ENCODE peak calls at places on chromosome 3, in seven cellular contexts. One of them, this sample, is unnamed.

GRCh38 chr3:145785650-145786049 is 375.3 kb downstream of the PLOD2 start:
- DNase-seq in adrenal gland: no peak
- DNase-seq in HL-60: no peak
- DNase-seq in CD8-positive, alpha-beta T cell: no peak
- DNase-seq in CD4-positive, alpha-beta T cell: no peak
- DNase-seq in foreskin keratinocyte: no peak
- DNase-seq in GM06990: no peak
- DNase-seq in this sample: no peak

GRCh38 chr3:184604039-184604955 is 42.7 kb downstream of the EPHB3 start:
- DNase-seq in CD4-positive, alpha-beta T cell: no peak
- DNase-seq in foreskin keratinocyte: no peak
- DNase-seq in HL-60: no peak
- DNase-seq in GM06990: no peak
- DNase-seq in adrenal gland: no peak
- DNase-seq in CD8-positive, alpha-beta T cell: no peak
- DNase-seq in this sample: no peak

GRCh38 chr3:71380096-71380495 is 203.4 kb downstream of the FOXP1 start:
- DNase-seq in CD8-positive, alpha-beta T cell: no peak
- DNase-seq in foreskin keratinocyte: no peak
- DNase-seq in adrenal gland: no peak
- DNase-seq in CD4-positive, alpha-beta T cell: no peak
- DNase-seq in HL-60: no peak
- DNase-seq in GM06990: no peak
- DNase-seq in this sample: no peak

GRCh38 chr3:187696036-187696435 is 6.3 kb downstream of the RTP2 start:
- DNase-seq in HL-60: no peak
- DNase-seq in adrenal gland: no peak
- DNase-seq in GM06990: no peak
- DNase-seq in foreskin keratinocyte: no peak
- DNase-seq in CD8-positive, alpha-beta T cell: no peak
- DNase-seq in CD4-positive, alpha-beta T cell: no peak
- DNase-seq in this sample: no peak

GRCh38 chr3:11544413-11545181 is 99.1 kb downstream of the VGLL4 start:
- DNase-seq in HL-60: peak; percentile 38
- DNase-seq in adrenal gland: no peak
- DNase-seq in foreskin keratinocyte: no peak
- DNase-seq in CD4-positive, alpha-beta T cell: no peak
- DNase-seq in GM06990: no peak
- DNase-seq in CD8-positive, alpha-beta T cell: no peak
- DNase-seq in this sample: no peak

GRCh38 chr3:186949281-186949982 is 19.1 kb downstream of the ST6GAL1 start:
- DNase-seq in HL-60: no peak
- DNase-seq in CD8-positive, alpha-beta T cell: no peak
- DNase-seq in adrenal gland: no peak
- DNase-seq in GM06990: no peak
- DNase-seq in foreskin keratinocyte: peak; percentile 71
- DNase-seq in CD4-positive, alpha-beta T cell: no peak
- DNase-seq in this sample: no peak

GRCh38 chr3:155853214-155854146 is 747 bp downstream of the SLC33A1 start:
- DNase-seq in HL-60: peak; percentile 25
- DNase-seq in CD4-positive, alpha-beta T cell: peak; percentile 5
- DNase-seq in GM06990: no peak
- DNase-seq in adrenal gland: peak; percentile 42
- DNase-seq in CD8-positive, alpha-beta T cell: peak; percentile 7
- DNase-seq in foreskin keratinocyte: no peak
- DNase-seq in this sample: no peak

GRCh38 chr3:181689546-181689945 is 22.2 kb upstream of the SOX2 start:
- DNase-seq in foreskin keratinocyte: no peak
- DNase-seq in CD4-positive, alpha-beta T cell: no peak
- DNase-seq in CD8-positive, alpha-beta T cell: no peak
- DNase-seq in HL-60: no peak
- DNase-seq in GM06990: no peak
- DNase-seq in adrenal gland: no peak
- DNase-seq in this sample: no peak

GRCh38 chr3:168467085-168467714 is 371.5 kb upstream of the GOLIM4 start:
- DNase-seq in GM06990: peak; percentile 35
- DNase-seq in CD4-positive, alpha-beta T cell: no peak
- DNase-seq in CD8-positive, alpha-beta T cell: no peak
- DNase-seq in foreskin keratinocyte: peak; percentile 20
- DNase-seq in adrenal gland: no peak
- DNase-seq in HL-60: peak; percentile 1
- DNase-seq in this sample: no peak
- TF ChIP-seq CTCF in GM06990: peak; percentile 45
- TF ChIP-seq CTCF in CD4-positive, alpha-beta T cell: no peak
- TF ChIP-seq CTCF in CD8-positive, alpha-beta T cell: no peak
- TF ChIP-seq CTCF in foreskin keratinocyte: peak; percentile 61
- TF ChIP-seq CTCF in adrenal gland: no peak
- TF ChIP-seq CTCF in HL-60: no peak
- TF ChIP-seq CTCF in this sample: peak; percentile 59

DNA sequence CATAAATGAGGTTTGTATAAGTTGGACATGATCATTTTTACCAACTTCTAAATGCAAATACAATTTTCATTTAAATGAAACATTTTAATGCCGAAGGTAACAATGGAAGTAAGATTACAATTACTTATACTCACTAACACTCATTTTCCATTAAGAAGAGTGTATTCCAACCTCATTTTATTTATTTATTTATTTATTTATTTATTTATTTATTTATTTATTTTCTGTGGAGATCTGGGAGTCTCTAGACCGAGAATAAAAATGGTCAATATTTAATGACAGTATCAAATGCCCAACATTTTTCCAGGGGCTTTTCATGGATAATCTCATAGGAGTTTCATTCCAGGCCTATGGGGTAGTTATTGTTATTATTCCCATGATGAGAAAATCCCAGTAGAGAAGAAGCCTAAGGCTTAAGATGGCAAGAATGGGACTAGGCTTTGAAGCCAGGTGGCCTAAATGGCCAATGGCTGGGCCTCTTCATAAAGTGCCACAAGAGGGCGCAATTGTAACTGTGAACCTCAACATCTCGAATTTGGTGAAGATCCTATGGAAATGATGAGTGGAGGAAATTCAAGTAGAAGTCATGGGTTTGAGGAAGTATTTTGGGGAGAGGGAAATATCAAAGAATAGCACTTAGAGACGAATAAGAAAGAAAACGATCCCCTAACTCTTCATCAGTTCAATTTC is 21.3 kb downstream of the VGLL3 start:
- DNase-seq in CD8-positive, alpha-beta T cell: no peak
- DNase-seq in adrenal gland: peak; percentile 41
- DNase-seq in HL-60: peak; percentile 33
- DNase-seq in GM06990: no peak
- DNase-seq in foreskin keratinocyte: no peak
- DNase-seq in CD4-positive, alpha-beta T cell: no peak
- DNase-seq in this sample: no peak
- TF ChIP-seq CTCF in CD8-positive, alpha-beta T cell: no peak
- TF ChIP-seq CTCF in adrenal gland: peak; percentile 45
- TF ChIP-seq CTCF in HL-60: peak; percentile 65
- TF ChIP-seq CTCF in GM06990: peak; percentile 83
- TF ChIP-seq CTCF in foreskin keratinocyte: peak; percentile 80
- TF ChIP-seq CTCF in CD4-positive, alpha-beta T cell: no peak
- TF ChIP-seq CTCF in this sample: peak; percentile 46

GRCh38 chr3:173135059-173135458 is 6.0 kb downstream of the SPATA16 start:
- DNase-seq in adrenal gland: no peak
- DNase-seq in CD4-positive, alpha-beta T cell: no peak
- DNase-seq in CD8-positive, alpha-beta T cell: no peak
- DNase-seq in foreskin keratinocyte: no peak
- DNase-seq in HL-60: no peak
- DNase-seq in GM06990: no peak
- DNase-seq in this sample: no peak

GRCh38 chr3:173138031-173138430 is 3.0 kb downstream of the SPATA16 start:
- DNase-seq in adrenal gland: no peak
- DNase-seq in CD4-positive, alpha-beta T cell: no peak
- DNase-seq in foreskin keratinocyte: no peak
- DNase-seq in GM06990: no peak
- DNase-seq in HL-60: no peak
- DNase-seq in CD8-positive, alpha-beta T cell: no peak
- DNase-seq in this sample: no peak

GRCh38 chr3:173140986-173141385 is at the start of gene SPATA16:
- DNase-seq in HL-60: no peak
- DNase-seq in foreskin keratinocyte: no peak
- DNase-seq in adrenal gland: no peak
- DNase-seq in CD4-positive, alpha-beta T cell: no peak
- DNase-seq in CD8-positive, alpha-beta T cell: no peak
- DNase-seq in GM06990: peak; percentile 5
- DNase-seq in this sample: no peak
- TF ChIP-seq CTCF in HL-60: no peak
- TF ChIP-seq CTCF in foreskin keratinocyte: no peak
- TF ChIP-seq CTCF in adrenal gland: no peak
- TF ChIP-seq CTCF in CD4-positive, alpha-beta T cell: no peak
- TF ChIP-seq CTCF in CD8-positive, alpha-beta T cell: no peak
- TF ChIP-seq CTCF in GM06990: no peak
- TF ChIP-seq CTCF in this sample: no peak

GRCh38 chr3:150434263-150434662 is 26.2 kb downstream of the TSC22D2 start:
- DNase-seq in foreskin keratinocyte: no peak
- DNase-seq in CD8-positive, alpha-beta T cell: no peak
- DNase-seq in HL-60: no peak
- DNase-seq in GM06990: no peak
- DNase-seq in CD4-positive, alpha-beta T cell: no peak
- DNase-seq in adrenal gland: no peak
- DNase-seq in this sample: no peak

GRCh38 chr3:150443331-150443741 is 35.2 kb downstream of the TSC22D2 start:
- DNase-seq in CD4-positive, alpha-beta T cell: no peak
- DNase-seq in HL-60: no peak
- DNase-seq in foreskin keratinocyte: peak; percentile 55
- DNase-seq in CD8-positive, alpha-beta T cell: no peak
- DNase-seq in adrenal gland: no peak
- DNase-seq in GM06990: no peak
- DNase-seq in this sample: no peak

GRCh38 chr3:150436161-150436560 is 28.1 kb downstream of the TSC22D2 start:
- DNase-seq in foreskin keratinocyte: no peak
- DNase-seq in GM06990: no peak
- DNase-seq in CD4-positive, alpha-beta T cell: no peak
- DNase-seq in adrenal gland: no peak
- DNase-seq in CD8-positive, alpha-beta T cell: no peak
- DNase-seq in HL-60: no peak
- DNase-seq in this sample: no peak

GRCh38 chr3:150439657-150440056 is 31.6 kb downstream of the TSC22D2 start:
- DNase-seq in GM06990: no peak
- DNase-seq in adrenal gland: no peak
- DNase-seq in HL-60: no peak
- DNase-seq in CD8-positive, alpha-beta T cell: no peak
- DNase-seq in foreskin keratinocyte: no peak
- DNase-seq in CD4-positive, alpha-beta T cell: no peak
- DNase-seq in this sample: no peak
- TF ChIP-seq CTCF in GM06990: no peak
- TF ChIP-seq CTCF in adrenal gland: no peak
- TF ChIP-seq CTCF in HL-60: no peak
- TF ChIP-seq CTCF in CD8-positive, alpha-beta T cell: no peak
- TF ChIP-seq CTCF in foreskin keratinocyte: no peak
- TF ChIP-seq CTCF in CD4-positive, alpha-beta T cell: no peak
- TF ChIP-seq CTCF in this sample: no peak

DNA sequence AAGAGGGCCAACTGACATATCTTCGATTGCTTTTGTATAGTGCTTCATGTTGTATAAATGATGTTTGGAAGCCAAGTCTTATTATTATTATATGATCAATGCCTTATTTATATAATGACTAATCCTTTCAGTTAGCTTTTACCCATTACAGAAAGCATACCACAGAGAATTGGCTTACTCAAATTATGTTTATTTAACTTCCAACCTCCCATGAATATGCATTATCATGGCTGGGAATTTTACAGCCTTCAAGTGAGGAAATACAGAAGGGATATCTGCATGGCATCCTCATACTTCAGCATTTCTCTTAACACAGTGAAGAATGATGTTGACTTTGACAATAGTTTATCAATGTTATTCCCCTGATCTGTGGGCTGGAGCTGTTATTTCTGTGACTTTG is 225.9 kb upstream of the GAP43 start:
- DNase-seq in adrenal gland: no peak
- DNase-seq in CD4-positive, alpha-beta T cell: no peak
- DNase-seq in foreskin keratinocyte: no peak
- DNase-seq in HL-60: no peak
- DNase-seq in CD8-positive, alpha-beta T cell: no peak
- DNase-seq in GM06990: no peak
- DNase-seq in this sample: no peak
- TF ChIP-seq CTCF in adrenal gland: no peak
- TF ChIP-seq CTCF in CD4-positive, alpha-beta T cell: no peak
- TF ChIP-seq CTCF in foreskin keratinocyte: no peak
- TF ChIP-seq CTCF in HL-60: no peak
- TF ChIP-seq CTCF in CD8-positive, alpha-beta T cell: no peak
- TF ChIP-seq CTCF in GM06990: no peak
- TF ChIP-seq CTCF in this sample: no peak

DNA sequence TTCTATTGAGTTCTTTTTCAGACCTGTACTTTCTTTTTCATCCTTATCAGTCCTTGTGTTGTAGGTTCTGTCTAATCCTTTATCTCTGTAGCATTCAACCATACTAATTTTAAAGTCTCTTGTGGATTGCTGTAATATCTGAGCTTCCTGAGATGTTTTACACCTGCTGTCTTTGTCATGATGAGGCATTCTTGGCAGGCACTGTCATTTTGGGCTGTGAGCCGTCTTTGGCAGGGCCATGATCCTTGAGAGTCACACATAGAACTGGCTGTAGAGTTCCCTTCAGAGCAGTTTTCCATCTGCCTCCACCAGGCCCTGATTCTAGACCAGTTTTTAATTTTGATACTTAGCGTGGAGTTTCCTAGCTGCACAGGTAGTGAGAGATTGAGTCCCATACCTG is 6.7 kb downstream of the EFCC1 start:
- DNase-seq in CD8-positive, alpha-beta T cell: no peak
- DNase-seq in foreskin keratinocyte: no peak
- DNase-seq in CD4-positive, alpha-beta T cell: no peak
- DNase-seq in adrenal gland: no peak
- DNase-seq in HL-60: no peak
- DNase-seq in GM06990: no peak
- DNase-seq in this sample: no peak
- TF ChIP-seq CTCF in CD8-positive, alpha-beta T cell: no peak
- TF ChIP-seq CTCF in foreskin keratinocyte: no peak
- TF ChIP-seq CTCF in CD4-positive, alpha-beta T cell: no peak
- TF ChIP-seq CTCF in adrenal gland: no peak
- TF ChIP-seq CTCF in HL-60: no peak
- TF ChIP-seq CTCF in GM06990: no peak
- TF ChIP-seq CTCF in this sample: no peak

GRCh38 chr3:149186726-149187125 is 34.9 kb downstream of the CP start:
- DNase-seq in HL-60: no peak
- DNase-seq in foreskin keratinocyte: no peak
- DNase-seq in CD8-positive, alpha-beta T cell: no peak
- DNase-seq in adrenal gland: no peak
- DNase-seq in GM06990: no peak
- DNase-seq in CD4-positive, alpha-beta T cell: no peak
- DNase-seq in this sample: no peak

GRCh38 chr3:149186219-149186618 is 35.4 kb downstream of the CP start:
- DNase-seq in CD8-positive, alpha-beta T cell: no peak
- DNase-seq in foreskin keratinocyte: no peak
- DNase-seq in CD4-positive, alpha-beta T cell: no peak
- DNase-seq in adrenal gland: no peak
- DNase-seq in HL-60: no peak
- DNase-seq in GM06990: no peak
- DNase-seq in this sample: no peak

DNA sequence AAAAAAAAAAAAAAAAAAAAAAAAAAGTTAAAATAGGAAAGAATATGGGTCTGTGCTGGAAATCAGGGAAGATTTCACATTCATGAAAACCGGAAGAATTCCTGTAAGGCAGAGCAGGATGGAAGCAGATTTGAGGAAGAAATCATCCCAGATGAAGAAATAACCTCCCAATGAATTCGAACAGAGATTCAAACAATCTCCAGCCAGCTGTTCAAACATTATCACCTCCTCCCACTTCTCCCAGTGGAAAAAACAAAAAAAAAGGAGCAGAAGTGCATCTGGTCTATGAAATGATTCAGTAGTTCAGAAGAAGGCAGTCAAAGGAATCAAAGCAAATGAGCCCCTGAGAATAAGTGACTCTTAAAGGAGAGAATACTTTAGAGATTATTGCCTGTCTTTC is 33.1 kb downstream of the CP start:
- DNase-seq in CD8-positive, alpha-beta T cell: no peak
- DNase-seq in adrenal gland: no peak
- DNase-seq in foreskin keratinocyte: no peak
- DNase-seq in GM06990: no peak
- DNase-seq in HL-60: no peak
- DNase-seq in CD4-positive, alpha-beta T cell: no peak
- DNase-seq in this sample: no peak
- TF ChIP-seq CTCF in CD8-positive, alpha-beta T cell: no peak
- TF ChIP-seq CTCF in adrenal gland: no peak
- TF ChIP-seq CTCF in foreskin keratinocyte: no peak
- TF ChIP-seq CTCF in GM06990: no peak
- TF ChIP-seq CTCF in HL-60: no peak
- TF ChIP-seq CTCF in CD4-positive, alpha-beta T cell: no peak
- TF ChIP-seq CTCF in this sample: no peak

This sample was measured in D721Med.